ENCODE peak calls at places on chromosomes 3 and 15, in five cellular contexts. G is A549, A is Panc1, Q is GM12865, E is IMR-90. L is an unnamed sample.

GRCh38 chr15:88400591-88400990 is 66.6 kb downstream of the MRPL46 start:
- DNase-seq in G (no peak), A (no peak), Q (no peak), E (no peak), L (no peak)

GRCh38 chr15:43776718-43777292 is at the start of gene ELL3:
- DNase-seq in G (peak), A (peak), Q (peak), E (peak), L (peak)

GRCh38 chr3:102156426-102156825 is 278.4 kb upstream of the ZPLD1 start:
- DNase-seq in G (peak), A (no peak), Q (no peak), E (peak), L (no peak)

GRCh38 chr3:127542441-127542952 is 48.0 kb downstream of the TPRA1 start:
- DNase-seq in G (no peak), A (no peak), Q (no peak), E (no peak), L (no peak)

GRCh38 chr15:46865155-46865554 is 852.1 kb upstream of the SEMA6D start:
- DNase-seq in G (no peak), A (no peak), Q (no peak), E (no peak), L (no peak)

GRCh38 chr3:169952045-169952444 is 14.6 kb upstream of the SEC62 start:
- DNase-seq in G (no peak), A (no peak), Q (no peak), E (no peak), L (no peak)

GRCh38 chr3:138729279-138729678 is 105.4 kb downstream of the PIK3CB start:
- DNase-seq in G (no peak), A (no peak), Q (no peak), E (no peak), L (no peak)

GRCh38 chr3:170585937-170586310 is at the start of gene SLC7A14:
- DNase-seq in G (no peak), A (no peak), Q (no peak), E (peak), L (no peak)

GRCh38 chr15:58308742-58309355 is 122.9 kb upstream of the LIPC start:
- DNase-seq in G (no peak), A (no peak), Q (no peak), E (no peak), L (no peak)

GRCh38 chr15:38564557-38565286 is at the start of gene RASGRP1:
- DNase-seq in G (peak), A (no peak), Q (peak), E (peak), L (peak)

GRCh38 chr15:74489518-74490338 is 28.8 kb upstream of the UBL7 start:
- DNase-seq in G (peak), A (peak), Q (peak), E (peak), L (no peak)

GRCh38 chr3:196138927-196139680 is 57.2 kb upstream of the TFRC start:
- DNase-seq in G (no peak), A (no peak), Q (no peak), E (peak), L (no peak)

GRCh38 chr3:113927556-113927955 is 20.3 kb upstream of the ZDHHC23 start:
- DNase-seq in G (no peak), A (no peak), Q (no peak), E (no peak), L (no peak)

DNA sequence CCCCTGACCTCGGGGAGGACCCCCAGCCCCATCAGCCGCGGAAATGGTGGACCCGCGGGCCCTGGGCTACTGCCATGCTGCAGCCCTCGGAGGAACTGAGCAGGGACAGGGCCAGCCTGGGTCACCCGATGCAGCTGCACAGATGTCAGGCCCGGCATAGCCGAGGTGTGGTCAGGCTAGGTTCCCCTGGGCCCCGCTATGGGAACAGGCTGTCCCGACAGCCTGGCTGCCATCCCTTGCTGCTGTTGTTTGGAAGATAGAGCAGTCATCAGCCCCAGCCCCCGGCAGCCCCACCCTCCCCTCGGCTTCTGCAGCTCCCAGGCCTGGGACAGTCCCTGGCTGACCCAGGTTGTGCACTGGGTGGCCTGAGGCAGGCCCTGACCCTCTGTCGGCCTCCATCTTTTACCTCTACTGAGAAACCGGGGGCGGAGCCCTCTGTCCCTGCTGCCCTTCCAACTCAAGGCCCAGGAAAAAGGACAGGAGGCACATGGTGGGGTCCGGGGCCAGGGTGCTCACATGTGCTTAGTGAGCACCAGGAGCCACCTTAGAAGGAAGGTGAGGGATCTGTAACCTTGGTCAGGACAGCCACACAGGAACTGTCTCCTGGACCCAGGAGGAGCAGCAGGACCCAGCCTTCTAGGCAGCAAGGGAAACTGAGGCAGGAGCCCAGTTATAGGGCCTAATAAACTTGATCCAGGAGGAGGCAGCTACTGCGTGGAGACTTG is 31.5 kb upstream of the FBLN2 start:
- DNase-seq in G (no peak), A (no peak), Q (no peak), E (no peak), L (peak)
- H3K4me3 ChIP-seq in G (no peak), A (no peak), Q (no peak), E (no peak), L (no peak)

DNA sequence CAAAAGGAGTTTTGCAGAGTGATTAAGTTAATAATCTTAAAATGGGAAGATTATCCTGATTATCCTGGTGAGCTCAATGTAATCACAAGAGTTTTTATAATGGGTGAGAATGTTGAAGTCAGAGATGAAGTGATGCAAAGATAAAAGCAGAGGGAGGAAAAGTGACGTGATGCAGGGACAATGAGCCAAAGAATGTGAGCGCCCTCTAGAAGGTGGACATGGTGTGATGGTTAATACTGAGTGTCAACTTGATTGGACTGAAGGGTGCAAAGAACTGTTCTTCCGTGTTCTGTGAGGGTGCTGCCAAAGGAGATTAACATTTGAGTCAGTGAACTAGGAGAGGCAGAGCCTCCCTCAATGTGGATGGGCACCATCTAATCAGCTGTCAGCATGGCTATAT is 569.6 kb upstream of the AGTR1 start:
- DNase-seq in G (no peak), A (no peak), Q (peak), E (no peak), L (no peak)
- TF ChIP-seq CTCF in G (no peak), A (no peak), Q (no peak), E (no peak), L (no peak)

GRCh38 chr3:34038131-34038530 is 239.7 kb downstream of the PDCD6IP start:
- DNase-seq in G (no peak), A (no peak), Q (no peak), E (no peak), L (no peak)
- H3K4me3 ChIP-seq in G (no peak), A (no peak), Q (no peak), E (no peak), L (no peak)

GRCh38 chr3:16864610-16865313 is 20.0 kb upstream of the PLCL2 start:
- DNase-seq in G (peak), A (no peak), Q (no peak), E (peak), L (no peak)

GRCh38 chr3:16868513-16868912 is 16.2 kb upstream of the PLCL2 start:
- DNase-seq in G (no peak), A (no peak), Q (no peak), E (no peak), L (no peak)

GRCh38 chr3:16861432-16861831 is 23.3 kb upstream of the PLCL2 start:
- DNase-seq in G (no peak), A (no peak), Q (no peak), E (no peak), L (no peak)

GRCh38 chr3:16866447-16867025 is 18.2 kb upstream of the PLCL2 start:
- DNase-seq in G (no peak), A (no peak), Q (no peak), E (no peak), L (no peak)

DNA sequence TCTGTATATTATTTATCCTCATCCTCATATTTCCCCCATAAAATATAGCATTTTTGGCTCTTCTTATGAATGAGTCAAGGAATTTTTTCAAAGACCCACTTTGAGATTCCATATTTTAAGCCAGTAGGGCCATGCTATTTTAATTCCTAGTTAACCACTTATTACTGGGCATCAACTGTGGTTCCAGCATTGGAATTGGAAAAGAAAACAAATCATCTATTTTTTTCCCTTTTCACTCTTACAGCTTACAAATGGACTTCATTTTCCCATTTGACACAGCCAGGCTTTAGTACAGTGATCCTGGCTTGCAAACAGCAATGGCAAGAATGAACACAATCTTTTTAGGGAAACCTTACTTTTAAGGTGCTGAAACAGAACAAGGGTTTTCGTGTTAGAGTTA is 19.4 kb upstream of the PLCL2 start:
- DNase-seq in G (no peak), A (no peak), Q (no peak), E (no peak), L (no peak)
- TF ChIP-seq CTCF in G (no peak), A (no peak), Q (no peak), E (no peak), L (no peak)

DNA sequence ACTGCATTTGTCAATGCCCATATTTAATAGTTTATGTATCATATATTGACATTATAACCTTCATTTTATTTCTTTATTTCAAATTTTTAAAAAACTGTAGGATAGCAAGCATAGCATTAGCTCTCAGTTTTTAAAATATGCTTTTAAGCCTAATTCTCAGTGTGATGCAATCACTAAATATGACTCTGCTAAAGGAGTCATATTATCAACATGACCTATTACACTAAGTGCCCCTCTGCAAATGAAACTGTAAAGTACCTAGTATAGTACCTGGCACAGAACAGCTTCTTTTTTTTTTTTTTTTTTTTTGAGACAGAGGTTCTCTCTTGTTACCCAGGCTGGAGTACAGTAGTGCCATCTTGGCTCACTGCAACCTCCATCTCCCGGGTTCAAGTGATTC is 179.4 kb upstream of the CGNL1 start:
- DNase-seq in G (no peak), A (no peak), Q (no peak), E (peak), L (no peak)
- H3K4me3 ChIP-seq in G (no peak), A (no peak), Q (no peak), E (no peak), L (no peak)